ENCODE peak calls at places on chromosome 1, in nine cellular contexts. N is T-helper 9 cell; T is GM03348; G is CD4-positive, alpha-beta T cell; B is erythroblast; H is transverse colon; Y is GM12864; A is H54; R is naive thymus-derived CD4-positive, alpha-beta T cell. W is an unnamed sample.

GRCh38 chr1:41530411-41530810 is 45.9 kb upstream of the EDN2 start:
- DNase-seq in B (no peak), T (no peak), H (no peak), N (no peak), Y (no peak), R (no peak), G (no peak), A (no peak), W (no peak)

GRCh38 chr1:240136402-240136801 is 44.7 kb downstream of the FMN2 start:
- DNase-seq in Y (no peak), N (no peak), A (no peak), G (no peak), R (no peak), H (no peak), T (peak), B (no peak), W (no peak)

GRCh38 chr1:47650205-47650604 is 212.4 kb downstream of the FOXD2 start:
- DNase-seq in R (no peak), H (peak), G (no peak), T (no peak), N (no peak), B (no peak), A (peak), Y (no peak), W (no peak)

GRCh38 chr1:7644906-7645750 is 126.0 kb upstream of the VAMP3 start:
- DNase-seq in T (no peak), A (peak), N (no peak), G (no peak), B (no peak), R (no peak), H (peak), Y (no peak), W (no peak)

GRCh38 chr1:246267426-246267825 is 239.7 kb downstream of the SMYD3 start:
- DNase-seq in H (no peak), A (no peak), G (no peak), T (no peak), B (no peak), N (no peak), Y (no peak), R (no peak), W (no peak)

GRCh38 chr1:20080441-20081330 is 10.7 kb downstream of the PLA2G5 start:
- DNase-seq in G (no peak), Y (no peak), H (no peak), B (no peak), N (no peak), R (no peak), T (no peak), A (no peak), W (no peak)

GRCh38 chr1:110004583-110004982 is 20.0 kb downstream of the AHCYL1 start:
- DNase-seq in R (no peak), G (no peak), Y (no peak), H (no peak), A (no peak), N (no peak), T (no peak), B (no peak), W (no peak)

GRCh38 chr1:160682983-160683886 is 28.4 kb downstream of the CD48 start:
- DNase-seq in B (no peak), R (no peak), N (no peak), H (no peak), A (no peak), T (no peak), Y (no peak), G (no peak), W (no peak)

GRCh38 chr1:53616511-53616910 is 122.5 kb downstream of the GLIS1 start:
- DNase-seq in B (no peak), N (no peak), R (no peak), T (no peak), H (no peak), Y (no peak), A (no peak), G (no peak), W (no peak)

GRCh38 chr1:13675222-13675621 is 24.8 kb upstream of the PRDM2 start:
- DNase-seq in B (no peak), H (no peak), A (no peak), G (no peak), R (no peak), Y (no peak), T (peak), N (no peak), W (no peak)

GRCh38 chr1:157004771-157005170 is 40.8 kb downstream of the ARHGEF11 start:
- DNase-seq in R (no peak), Y (no peak), H (no peak), G (no peak), A (no peak), N (no peak), T (no peak), B (no peak), W (no peak)

W was measured in prostate gland.